ENCODE peak calls at places on chromosomes 6 and 20, in seven cellular contexts. U is progenitor cell of endocrine pancreas, R is NAMALWA, I is right lobe of liver, X is mammary epithelial cell, H is amygdala, W is NCI-H1694. O is an unnamed sample.

GRCh38 chr6:106106276-106107042 is 20.3 kb downstream of the PRDM1 start:
- DNase-seq in U (no peak), R (no peak), I (no peak), X (no peak), H (no peak), W (no peak), O (no peak)

GRCh38 chr6:149964243-149965190 is 774 bp downstream of the ULBP1 start:
- DNase-seq in U (no peak), R (no peak), I (no peak), X (no peak), H (no peak), W (no peak), O (no peak)

GRCh38 chr6:24566020-24566752 is 71.4 kb downstream of the ALDH5A1 start:
- DNase-seq in U (no peak), R (no peak), I (no peak), X (no peak), H (no peak), W (no peak), O (no peak)

GRCh38 chr6:105815657-105816555 is 270.2 kb upstream of the PRDM1 start:
- DNase-seq in U (no peak), R (no peak), I (no peak), X (no peak), H (no peak), W (peak; percentile 58), O (no peak)

GRCh38 chr6:3902786-3903648 is 53.8 kb downstream of the FAM50B start:
- DNase-seq in U (no peak), R (no peak), I (no peak), X (no peak), H (peak; percentile 14), W (no peak), O (no peak)

GRCh38 chr6:167676666-167677421 is 149.9 kb upstream of the AFDN start:
- DNase-seq in U (no peak), R (no peak), I (no peak), X (no peak), H (no peak), W (peak; percentile 61), O (peak; percentile 59)

GRCh38 chr6:31614075-31614619 is 887 bp upstream of the AIF1 start:
- DNase-seq in U (no peak), R (no peak), I (no peak), X (no peak), H (no peak), W (no peak), O (no peak)

GRCh38 chr20:50995506-50995905 is 27.4 kb downstream of the KCNG1 start:
- DNase-seq in U (no peak), R (no peak), I (no peak), X (no peak), H (no peak), W (no peak), O (no peak)

GRCh38 chr6:21597706-21598273 is 4.2 kb downstream of the SOX4 start:
- DNase-seq in U (no peak), R (peak; percentile 58), I (no peak), X (peak; percentile 35), H (no peak), W (no peak), O (no peak)

O was measured in heart right ventricle.